ENCODE peak calls at places on chromosomes 7 and 10, in five cellular contexts. One of them, this sample, is unnamed. For H3K36me3, the result is how much of the 10 kb centered on the place peaks cover.

GRCh38 chr7:25665346-25665745 is 437.1 kb upstream of the NPVF start:
- DNase-seq in kidney: no peak
- DNase-seq in BJ: no peak
- DNase-seq in neuronal stem cell: no peak
- DNase-seq in spleen: no peak
- DNase-seq in this sample: no peak

GRCh38 chr10:34303022-34303421 is 512.1 kb downstream of the PARD3 start:
- DNase-seq in neuronal stem cell: no peak
- DNase-seq in spleen: no peak
- DNase-seq in BJ: no peak
- DNase-seq in kidney: no peak
- DNase-seq in this sample: no peak

GRCh38 chr7:92729172-92729571 is 107.2 kb downstream of the CDK6 start:
- DNase-seq in kidney: no peak
- DNase-seq in BJ: no peak
- DNase-seq in spleen: no peak
- DNase-seq in neuronal stem cell: no peak
- DNase-seq in this sample: no peak

GRCh38 chr10:107727762-107728317 is 563.3 kb upstream of the SORCS1 start:
- DNase-seq in neuronal stem cell: no peak
- DNase-seq in kidney: no peak
- DNase-seq in BJ: no peak
- DNase-seq in spleen: no peak
- DNase-seq in this sample: peak

GRCh38 chr7:141244466-141244865 is 170.6 kb downstream of the TMEM178B start:
- DNase-seq in neuronal stem cell: no peak
- DNase-seq in kidney: no peak
- DNase-seq in spleen: no peak
- DNase-seq in BJ: no peak
- DNase-seq in this sample: no peak

GRCh38 chr7:43784030-43785001 is 25.8 kb downstream of the BLVRA start:
- DNase-seq in BJ: no peak
- DNase-seq in kidney: no peak
- DNase-seq in neuronal stem cell: no peak
- DNase-seq in spleen: no peak
- DNase-seq in this sample: no peak

GRCh38 chr10:48271323-48271722 is 3.2 kb downstream of the FRMPD2 start:
- DNase-seq in BJ: no peak
- DNase-seq in kidney: no peak
- DNase-seq in neuronal stem cell: no peak
- DNase-seq in spleen: no peak
- DNase-seq in this sample: no peak

GRCh38 chr7:30594055-30594539 is 581 bp upstream of the GARS1 start:
- DNase-seq in kidney: peak
- DNase-seq in neuronal stem cell: no peak
- DNase-seq in BJ: no peak
- DNase-seq in spleen: peak
- DNase-seq in this sample: no peak

GRCh38 chr10:71978476-71978875 is 14.3 kb downstream of the CHST3 start:
- DNase-seq in neuronal stem cell: no peak
- DNase-seq in BJ: no peak
- DNase-seq in kidney: no peak
- DNase-seq in spleen: peak
- DNase-seq in this sample: no peak

GRCh38 chr10:71084061-71084817 is 128.1 kb upstream of the UNC5B start:
- DNase-seq in kidney: peak
- DNase-seq in neuronal stem cell: no peak
- DNase-seq in spleen: peak
- DNase-seq in BJ: no peak
- DNase-seq in this sample: no peak

GRCh38 chr7:137453356-137453755 is 109.8 kb upstream of the PTN start:
- DNase-seq in BJ: no peak
- DNase-seq in spleen: no peak
- DNase-seq in kidney: no peak
- DNase-seq in neuronal stem cell: no peak
- DNase-seq in this sample: no peak

GRCh38 chr10:127923646-127924045 is 16.7 kb downstream of the PTPRE start:
- DNase-seq in BJ: no peak
- DNase-seq in neuronal stem cell: no peak
- DNase-seq in spleen: no peak
- DNase-seq in kidney: no peak
- DNase-seq in this sample: no peak
- H3K36me3 ChIP-seq in BJ: under half
- H3K36me3 ChIP-seq in neuronal stem cell: under half
- H3K36me3 ChIP-seq in spleen: under half
- H3K36me3 ChIP-seq in kidney: under half
- H3K36me3 ChIP-seq in this sample: under half

GRCh38 chr10:12212454-12212853 is 16.5 kb downstream of the CDC123 start:
- DNase-seq in spleen: no peak
- DNase-seq in kidney: no peak
- DNase-seq in neuronal stem cell: no peak
- DNase-seq in BJ: no peak
- DNase-seq in this sample: no peak

GRCh38 chr10:12208460-12208859 is 12.5 kb downstream of the CDC123 start:
- DNase-seq in BJ: no peak
- DNase-seq in spleen: no peak
- DNase-seq in neuronal stem cell: no peak
- DNase-seq in kidney: no peak
- DNase-seq in this sample: no peak

GRCh38 chr10:12202230-12202629 is 6.2 kb downstream of the CDC123 start:
- DNase-seq in BJ: no peak
- DNase-seq in spleen: no peak
- DNase-seq in kidney: no peak
- DNase-seq in neuronal stem cell: no peak
- DNase-seq in this sample: no peak

GRCh38 chr10:12205082-12205481 is 9.1 kb downstream of the CDC123 start:
- DNase-seq in spleen: no peak
- DNase-seq in neuronal stem cell: no peak
- DNase-seq in BJ: no peak
- DNase-seq in kidney: no peak
- DNase-seq in this sample: no peak

DNA sequence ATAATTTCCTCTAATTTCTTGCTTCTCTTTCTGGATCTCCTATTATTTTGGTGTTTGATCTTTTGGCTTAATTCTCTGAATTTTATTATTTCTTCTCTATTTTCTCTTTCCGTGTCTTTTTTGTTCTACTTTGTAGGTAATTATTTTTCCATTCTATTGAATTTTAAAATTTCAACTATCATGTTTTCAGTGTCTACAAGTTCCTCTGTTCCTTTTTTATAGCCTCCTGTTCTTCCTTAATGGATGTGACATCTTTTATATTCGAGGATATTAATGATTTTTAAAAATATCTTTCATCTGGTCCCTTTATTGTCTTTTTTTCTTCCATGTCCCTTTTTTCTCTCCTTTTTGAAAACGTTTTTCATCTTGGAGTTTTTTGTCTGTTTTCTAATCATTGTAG is 11.1 kb downstream of the CDC123 start:
- DNase-seq in neuronal stem cell: no peak
- DNase-seq in kidney: no peak
- DNase-seq in spleen: no peak
- DNase-seq in BJ: no peak
- DNase-seq in this sample: no peak
- H3K36me3 ChIP-seq in neuronal stem cell: half or more
- H3K36me3 ChIP-seq in kidney: under half
- H3K36me3 ChIP-seq in spleen: half or more
- H3K36me3 ChIP-seq in BJ: under half
- H3K36me3 ChIP-seq in this sample: under half

DNA sequence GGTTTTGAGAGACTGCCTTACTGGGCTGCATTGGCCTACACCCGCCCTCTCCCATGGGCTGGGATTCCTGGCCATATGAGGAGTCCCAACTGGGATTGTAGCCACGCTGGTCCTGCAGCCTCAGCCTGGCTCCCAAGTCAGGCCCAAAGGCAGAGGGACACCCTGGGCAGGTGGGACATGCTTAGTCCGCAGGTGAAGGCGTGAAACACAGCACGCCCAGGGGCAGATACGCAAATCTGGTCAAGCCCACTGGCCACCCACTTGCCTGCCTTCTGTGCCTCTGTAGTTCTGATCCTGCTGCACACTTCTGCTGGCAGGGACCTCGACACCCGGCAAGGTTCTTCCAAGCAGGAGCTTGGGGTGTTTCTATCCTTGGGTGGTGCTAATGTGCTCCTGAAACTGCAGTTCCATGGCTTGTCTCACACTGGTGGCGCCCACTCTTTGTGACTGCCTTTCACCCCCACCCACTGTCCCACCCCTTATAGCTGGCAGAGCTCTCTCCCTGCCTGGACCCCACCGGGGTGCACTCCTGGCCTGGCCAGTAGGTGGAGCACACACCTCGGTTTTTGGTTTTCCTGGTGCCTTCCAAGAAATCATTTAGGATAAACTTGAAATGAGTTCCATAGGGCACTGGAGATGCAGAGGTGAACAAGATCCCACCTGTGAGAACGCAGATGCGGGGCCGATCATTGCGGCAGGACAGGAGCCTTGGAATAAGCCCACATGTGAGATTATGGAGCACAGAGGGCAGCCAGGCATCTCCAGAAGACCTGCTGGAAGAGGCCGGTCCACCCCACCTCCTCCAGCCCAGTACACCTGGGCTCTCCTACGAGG is 47.9 kb downstream of the MKI67 start:
- DNase-seq in BJ: no peak
- DNase-seq in spleen: peak
- DNase-seq in neuronal stem cell: peak
- DNase-seq in kidney: no peak
- DNase-seq in this sample: no peak
- H3K36me3 ChIP-seq in BJ: under half
- H3K36me3 ChIP-seq in spleen: half or more
- H3K36me3 ChIP-seq in neuronal stem cell: under half
- H3K36me3 ChIP-seq in kidney: under half
- H3K36me3 ChIP-seq in this sample: under half

DNA sequence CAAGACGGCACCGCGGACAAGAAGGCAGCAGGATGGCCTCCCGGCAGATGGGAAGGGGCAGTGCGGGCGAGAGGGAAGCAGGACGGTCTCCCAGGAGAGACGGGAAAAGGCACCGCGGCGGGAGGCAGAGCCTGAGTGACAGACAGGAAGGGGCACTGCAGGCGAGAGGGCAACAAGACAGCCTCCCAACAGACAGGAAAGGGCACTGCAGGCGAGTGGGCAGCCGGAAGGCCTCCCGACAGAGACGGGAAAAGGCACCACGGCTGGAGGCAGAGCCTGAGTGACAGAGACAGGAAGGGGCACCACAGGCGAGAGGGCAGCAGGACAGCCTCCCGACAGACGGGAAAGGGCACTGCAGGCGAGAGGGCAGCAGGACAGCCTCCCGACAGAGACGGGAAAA is 32.6 kb downstream of the ESYT2 start:
- DNase-seq in BJ: no peak
- DNase-seq in kidney: no peak
- DNase-seq in neuronal stem cell: no peak
- DNase-seq in spleen: no peak
- DNase-seq in this sample: no peak
- H3K36me3 ChIP-seq in BJ: under half
- H3K36me3 ChIP-seq in kidney: under half
- H3K36me3 ChIP-seq in neuronal stem cell: under half
- H3K36me3 ChIP-seq in spleen: half or more
- H3K36me3 ChIP-seq in this sample: under half

GRCh38 chr10:63197304-63198092 is 64.4 kb downstream of the NRBF2 start:
- DNase-seq in kidney: no peak
- DNase-seq in spleen: no peak
- DNase-seq in neuronal stem cell: no peak
- DNase-seq in BJ: peak
- DNase-seq in this sample: no peak

DNA sequence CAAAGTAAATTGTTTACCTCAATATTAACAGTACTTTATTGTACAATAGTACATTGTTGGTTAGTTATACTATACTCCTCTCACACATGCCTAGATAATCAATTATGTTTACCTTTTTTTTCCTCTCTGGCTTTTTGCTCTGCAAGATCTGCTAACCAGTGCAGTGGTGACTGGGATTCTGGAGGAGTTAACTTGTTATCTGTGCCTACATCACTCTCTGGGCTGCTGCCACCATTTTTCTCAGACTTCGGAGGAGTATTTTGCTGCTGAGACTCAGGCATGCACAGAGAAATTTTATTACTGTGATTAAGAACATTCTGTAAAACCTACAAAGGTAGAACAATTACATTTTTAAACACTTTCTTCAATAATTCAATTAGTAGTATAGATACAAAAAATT is 59.7 kb downstream of the NRBF2 start:
- DNase-seq in spleen: no peak
- DNase-seq in kidney: no peak
- DNase-seq in neuronal stem cell: no peak
- DNase-seq in BJ: no peak
- DNase-seq in this sample: no peak
- H3K36me3 ChIP-seq in spleen: half or more
- H3K36me3 ChIP-seq in kidney: under half
- H3K36me3 ChIP-seq in neuronal stem cell: half or more
- H3K36me3 ChIP-seq in BJ: under half
- H3K36me3 ChIP-seq in this sample: under half

This sample was measured in SK-N-MC.